ENCODE peak calls at places on chromosomes 3 and 15, in seven cellular contexts. K is right atrium auricular region; N is Jurkat, Clone E6-1; T is HepG2; B is CD8-positive, alpha-beta T cell; E is choroid plexus epithelial cell; R is PC-9. I is an unnamed sample.

GRCh38 chr3:156680243-156680930 is 6.0 kb downstream of the TIPARP start:
- DNase-seq in K (no peak), N (no peak), T (no peak), B (no peak), E (no peak), R (no peak), I (no peak)

GRCh38 chr3:143067201-143067600 is 52.4 kb upstream of the CHST2 start:
- DNase-seq in K (no peak), N (no peak), T (no peak), B (no peak), E (no peak), R (no peak), I (peak)

GRCh38 chr3:66302288-66302687 is 81.5 kb downstream of the SLC25A26 start:
- DNase-seq in K (no peak), N (peak), T (no peak), B (no peak), E (no peak), R (no peak), I (no peak)

GRCh38 chr15:77504310-77504709 is 83.6 kb downstream of the HMG20A start:
- DNase-seq in K (no peak), N (no peak), T (no peak), B (no peak), E (no peak), R (no peak), I (no peak)

GRCh38 chr15:88604381-88604951 is 16.7 kb upstream of the AEN start:
- DNase-seq in K (no peak), N (no peak), T (no peak), B (no peak), E (no peak), R (no peak), I (no peak)

GRCh38 chr3:197833930-197834715 is 43.1 kb downstream of the LRCH3 start:
- DNase-seq in K (no peak), N (no peak), T (no peak), B (no peak), E (no peak), R (no peak), I (no peak)

GRCh38 chr3:18343809-18344208 is 81.3 kb downstream of the SATB1 start:
- DNase-seq in K (no peak), N (no peak), T (no peak), B (no peak), E (no peak), R (no peak), I (no peak)

GRCh38 chr3:61111764-61112163 is 139.5 kb downstream of the FHIT start:
- DNase-seq in K (no peak), N (no peak), T (no peak), B (no peak), E (no peak), R (no peak), I (no peak)

GRCh38 chr3:170692720-170693119 is 106.8 kb upstream of the SLC7A14 start:
- DNase-seq in K (no peak), N (no peak), T (no peak), B (no peak), E (no peak), R (no peak), I (no peak)

GRCh38 chr15:39807791-39808190 is 25.1 kb upstream of the FSIP1 start:
- DNase-seq in K (no peak), N (no peak), T (no peak), B (no peak), E (no peak), R (no peak), I (no peak)

GRCh38 chr3:53844262-53845102 is 1.7 kb downstream of the CHDH start:
- DNase-seq in K (no peak), N (no peak), T (peak), B (no peak), E (no peak), R (no peak), I (no peak)
- H3K4me3 ChIP-seq in K (no peak), N (no peak), T (peak), B (no peak), E (no peak), R (no peak), I (no peak)

GRCh38 chr15:81950841-81951414 is 94.9 kb downstream of the MEX3B start:
- DNase-seq in K (no peak), N (no peak), T (no peak), B (no peak), E (peak), R (no peak), I (peak)
- H3K4me3 ChIP-seq in K (no peak), N (no peak), T (no peak), B (no peak), E (no peak), R (no peak), I (no peak)

DNA sequence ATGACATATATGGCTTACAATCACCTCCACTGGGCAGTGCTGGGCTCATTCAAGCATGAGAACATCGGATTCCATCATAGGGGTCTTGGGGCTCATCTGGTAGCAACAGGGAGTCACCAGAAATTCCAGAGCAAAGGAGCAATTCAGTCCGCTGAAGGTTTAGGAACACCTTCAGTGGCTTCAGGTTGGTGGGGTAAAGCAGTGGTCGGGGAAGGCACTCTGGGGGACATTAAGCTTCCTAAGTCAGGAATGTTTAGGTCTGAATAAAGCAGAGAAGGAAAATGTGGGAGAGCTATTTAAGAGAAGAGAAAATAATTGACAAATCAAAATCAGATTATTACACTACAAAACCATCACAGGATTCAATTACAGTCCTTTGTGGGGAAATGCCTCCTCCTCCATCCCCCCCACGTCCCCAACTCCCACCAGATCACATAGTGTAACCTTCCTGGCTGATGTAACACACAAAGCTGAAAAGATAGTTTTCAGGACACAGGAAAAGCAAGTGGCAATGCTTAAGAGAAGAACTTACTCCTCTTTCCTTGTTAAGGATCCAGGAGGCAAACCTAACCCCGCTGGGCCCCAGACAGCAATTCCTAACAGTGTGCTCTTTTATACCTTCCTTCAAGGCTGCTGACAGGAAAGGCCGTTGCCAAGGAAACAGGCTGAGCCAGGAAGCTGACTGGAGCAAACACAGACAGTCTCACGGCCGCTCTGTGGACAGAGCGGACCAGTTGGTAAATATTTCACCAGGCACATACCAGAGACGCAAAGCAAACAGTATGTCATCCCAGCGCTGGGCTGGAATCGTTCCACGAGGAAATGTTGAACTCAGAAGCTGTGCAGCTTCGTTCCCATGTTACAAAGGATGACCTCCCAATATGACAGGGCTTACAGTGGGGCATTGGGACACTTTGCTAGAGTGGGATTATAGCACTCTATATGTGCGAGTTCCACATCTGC is 57.5 kb upstream of the LMCD1 start:
- DNase-seq in K (peak), N (no peak), T (peak), B (no peak), E (peak), R (peak), I (peak)
- H3K4me3 ChIP-seq in K (no peak), N (no peak), T (peak), B (no peak), E (peak), R (no peak), I (peak)

GRCh38 chr3:112074616-112075497 is 11.3 kb upstream of the C3orf52 start:
- DNase-seq in K (no peak), N (peak), T (peak), B (no peak), E (peak), R (peak), I (peak)
- H3K4me3 ChIP-seq in K (no peak), N (no peak), T (no peak), B (no peak), E (no peak), R (peak), I (peak)

DNA sequence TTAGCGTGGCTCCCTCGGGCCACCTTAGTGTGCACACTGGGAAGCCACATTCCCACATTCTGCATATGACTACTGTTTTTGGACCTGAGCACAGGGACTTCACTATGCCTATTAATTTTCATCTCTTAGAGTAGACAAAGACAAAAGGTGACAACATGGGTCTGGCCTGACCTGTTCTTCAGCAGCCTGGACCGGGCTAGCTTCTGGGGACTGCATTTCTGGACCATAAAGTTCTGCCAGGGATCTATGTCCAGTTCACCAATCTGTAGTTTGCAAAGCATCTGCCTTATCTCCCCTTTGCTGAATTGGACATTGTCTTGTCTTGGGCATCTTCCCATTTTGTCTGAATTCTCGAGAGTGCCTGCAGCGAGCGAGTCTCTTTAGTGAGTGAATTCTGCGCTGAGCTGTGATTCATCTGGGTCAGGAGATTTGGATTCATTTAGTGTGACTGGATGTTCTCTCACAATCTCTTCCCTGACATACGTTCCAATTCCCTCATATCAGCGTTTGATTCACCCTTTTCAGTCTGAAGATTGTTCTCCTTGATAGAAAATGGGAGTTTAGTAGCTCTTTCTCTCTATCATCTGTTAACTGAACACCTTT is 112.2 kb upstream of the PLXNA1 start:
- DNase-seq in K (no peak), N (no peak), T (no peak), B (no peak), E (no peak), R (no peak), I (peak)
- H3K4me3 ChIP-seq in K (no peak), N (no peak), T (no peak), B (no peak), E (no peak), R (no peak), I (no peak)

DNA sequence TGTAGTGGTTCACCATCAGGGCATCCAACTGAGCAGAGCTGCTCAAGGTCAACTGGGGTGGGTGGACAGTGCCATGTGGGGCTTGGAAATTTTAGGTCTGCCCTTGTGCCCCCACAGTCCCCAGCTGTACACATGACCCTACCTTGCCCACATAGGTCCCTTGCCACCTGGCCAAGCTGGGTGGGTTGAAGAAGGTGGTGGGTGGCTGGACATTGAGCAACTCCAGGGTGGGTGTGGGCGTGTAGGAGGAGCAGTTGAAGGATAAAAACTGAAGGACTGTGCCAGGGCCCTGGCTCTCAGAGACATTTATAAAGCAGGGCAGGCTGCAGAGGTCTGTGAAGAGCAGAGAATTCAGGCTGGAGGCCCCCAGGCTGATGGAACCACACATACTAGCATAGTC is 568 bp downstream of the CDHR4 start:
- DNase-seq in K (no peak), N (no peak), T (no peak), B (no peak), E (no peak), R (no peak), I (no peak)
- H3K4me3 ChIP-seq in K (no peak), N (no peak), T (no peak), B (no peak), E (no peak), R (no peak), I (no peak)

GRCh38 chr15:73997986-73998385 is 3.5 kb downstream of the PML start:
- DNase-seq in K (no peak), N (no peak), T (no peak), B (no peak), E (no peak), R (no peak), I (no peak)

GRCh38 chr15:73994419-73994883 is at the start of gene PML:
- DNase-seq in K (peak), N (peak), T (peak), B (peak), E (peak), R (peak), I (peak)

GRCh38 chr15:73996267-73996666 is 1.8 kb downstream of the PML start:
- DNase-seq in K (no peak), N (no peak), T (no peak), B (no peak), E (no peak), R (no peak), I (no peak)

GRCh38 chr15:73994912-73995622 is 551 bp downstream of the PML start:
- DNase-seq in K (peak), N (peak), T (no peak), B (no peak), E (no peak), R (no peak), I (peak)

GRCh38 chr15:73996939-73997338 is 2.4 kb downstream of the PML start:
- DNase-seq in K (no peak), N (peak), T (no peak), B (no peak), E (peak), R (peak), I (peak)
- H3K4me3 ChIP-seq in K (peak), N (peak), T (no peak), B (peak), E (peak), R (peak), I (peak)

GRCh38 chr3:115659253-115659652 is 35.9 kb downstream of the GAP43 start:
- DNase-seq in K (no peak), N (no peak), T (no peak), B (no peak), E (no peak), R (no peak), I (no peak)
- H3K4me3 ChIP-seq in K (peak), N (no peak), T (peak), B (peak), E (no peak), R (no peak), I (no peak)

GRCh38 chr3:134370611-134371451 is 3.4 kb downstream of the AMOTL2 start:
- DNase-seq in K (no peak), N (no peak), T (no peak), B (no peak), E (no peak), R (no peak), I (no peak)

GRCh38 chr3:134369861-134370596 is 4.2 kb downstream of the AMOTL2 start:
- DNase-seq in K (no peak), N (no peak), T (no peak), B (no peak), E (no peak), R (no peak), I (peak)

GRCh38 chr3:134372405-134373277 is 1.6 kb downstream of the AMOTL2 start:
- DNase-seq in K (no peak), N (no peak), T (no peak), B (no peak), E (no peak), R (no peak), I (peak)

GRCh38 chr3:134373278-134373941 is 837 bp downstream of the AMOTL2 start:
- DNase-seq in K (peak), N (no peak), T (peak), B (no peak), E (peak), R (peak), I (peak)

GRCh38 chr3:134371542-134372324 is 2.5 kb downstream of the AMOTL2 start:
- DNase-seq in K (no peak), N (no peak), T (no peak), B (no peak), E (peak), R (no peak), I (peak)
- H3K4me3 ChIP-seq in K (peak), N (no peak), T (no peak), B (no peak), E (peak), R (peak), I (peak)

I was measured in fibroblast of the aortic adventitia.